ENCODE peak calls at places on chromosomes 1 and 21, in eight cellular contexts. S, V, D, P, K, H, N and Q are unnamed samples.

GRCh38 chr1:209155556-209155955 is 428.0 kb upstream of the CAMK1G start:
- DNase-seq in S (no peak), V (no peak), D (no peak), P (no peak), K (no peak), H (no peak), N (no peak), Q (no peak)

GRCh38 chr21:33078907-33079582 is 9.1 kb downstream of the OLIG1 start:
- DNase-seq in S (no peak), V (no peak), D (peak; percentile 17), P (peak; percentile 17), K (no peak), H (peak; percentile 63), N (no peak), Q (no peak)

GRCh38 chr1:58815680-58816071 is 31.8 kb upstream of the JUN start:
- DNase-seq in S (no peak), V (no peak), D (no peak), P (no peak), K (peak; percentile 30), H (no peak), N (no peak), Q (peak; percentile 70)

GRCh38 chr21:10272216-10272615 is 249.2 kb upstream of the TPTE start:
- DNase-seq in S (no peak), V (no peak), D (no peak), P (no peak), K (no peak), H (no peak), N (no peak), Q (no peak)

GRCh38 chr21:39125752-39126485 is 57.3 kb downstream of the PSMG1 start:
- DNase-seq in S (no peak), V (no peak), D (no peak), P (peak; percentile 46), K (no peak), H (no peak), N (no peak), Q (peak; percentile 42)

GRCh38 chr1:246577082-246577719 is 10.9 kb downstream of the CNST start:
- DNase-seq in S (no peak), V (no peak), D (no peak), P (no peak), K (no peak), H (no peak), N (no peak), Q (no peak)

GRCh38 chr1:65425697-65426096 is 5.2 kb downstream of the LEPR start:
- DNase-seq in S (no peak), V (no peak), D (no peak), P (peak; percentile 78), K (no peak), H (no peak), N (no peak), Q (no peak)

GRCh38 chr1:158579733-158580132 is at the start of gene OR10X1:
- DNase-seq in S (no peak), V (no peak), D (no peak), P (no peak), K (no peak), H (no peak), N (no peak), Q (no peak)

GRCh38 chr1:77538956-77539509 is 143.4 kb downstream of the ZZZ3 start:
- DNase-seq in S (no peak), V (peak; percentile 53), D (no peak), P (peak; percentile 81), K (no peak), H (no peak), N (no peak), Q (peak; percentile 26)

GRCh38 chr1:222084996-222085395 is 343.1 kb upstream of the DUSP10 start:
- DNase-seq in S (no peak), V (peak; percentile 20), D (no peak), P (peak; percentile 77), K (no peak), H (no peak), N (no peak), Q (no peak)